ENCODE peak calls at places on chromosomes 4 and X, in eight cellular contexts. U, N, C, P, Y, O, M and R are unnamed samples.

GRCh38 chrX:47218920-47219815 is 687 bp downstream of the CDK16 start:
- DNase-seq in U (no peak), N (no peak), C (no peak), P (peak), Y (no peak), O (peak), M (no peak), R (peak)

GRCh38 chr4:38313175-38313574 is 350.8 kb upstream of the KLF3 start:
- DNase-seq in U (no peak), N (no peak), C (no peak), P (no peak), Y (no peak), O (no peak), M (no peak), R (no peak)

GRCh38 chr4:147786531-147786930 is 54.6 kb downstream of the ARHGAP10 start:
- DNase-seq in U (no peak), N (no peak), C (no peak), P (no peak), Y (no peak), O (no peak), M (no peak), R (no peak)

GRCh38 chrX:68902706-68903105 is 73.9 kb downstream of the EFNB1 start:
- DNase-seq in U (no peak), N (no peak), C (no peak), P (no peak), Y (no peak), O (no peak), M (no peak), R (no peak)

GRCh38 chr4:163332526-163333405 is at the start of gene NPY1R:
- DNase-seq in U (no peak), N (peak), C (peak), P (peak), Y (no peak), O (peak), M (peak), R (no peak)

GRCh38 chr4:184684491-184685189 is 35.1 kb downstream of the PRIMPOL start:
- DNase-seq in U (no peak), N (no peak), C (no peak), P (no peak), Y (peak), O (no peak), M (no peak), R (no peak)

GRCh38 chr4:22764183-22764582 is 71.4 kb downstream of the GBA3 start:
- DNase-seq in U (no peak), N (no peak), C (no peak), P (no peak), Y (no peak), O (no peak), M (no peak), R (no peak)

GRCh38 chr4:2824329-2825183 is 19.1 kb upstream of the ADD1 start:
- DNase-seq in U (no peak), N (no peak), C (no peak), P (no peak), Y (no peak), O (no peak), M (no peak), R (no peak)

GRCh38 chr4:74627516-74627915 is 166.8 kb downstream of the BTC start:
- DNase-seq in U (no peak), N (no peak), C (no peak), P (no peak), Y (no peak), O (no peak), M (no peak), R (no peak)

GRCh38 chr4:8112036-8112576 is 46.5 kb downstream of the ABLIM2 start:
- DNase-seq in U (no peak), N (no peak), C (no peak), P (no peak), Y (no peak), O (no peak), M (no peak), R (no peak)

GRCh38 chr4:151540728-151541437 is 131.9 kb downstream of the FHIP1A start:
- DNase-seq in U (no peak), N (no peak), C (peak), P (no peak), Y (no peak), O (no peak), M (peak), R (no peak)

GRCh38 chr4:176393306-176394013 is 73.7 kb downstream of the SPCS3 start:
- DNase-seq in U (no peak), N (no peak), C (no peak), P (no peak), Y (no peak), O (no peak), M (no peak), R (no peak)

GRCh38 chr4:169070071-169070894 is 60.2 kb upstream of the CBR4 start:
- DNase-seq in U (no peak), N (no peak), C (no peak), P (no peak), Y (no peak), O (no peak), M (peak), R (no peak)

GRCh38 chr4:55733874-55734437 is 85.6 kb upstream of the EXOC1L start:
- DNase-seq in U (no peak), N (no peak), C (no peak), P (no peak), Y (no peak), O (no peak), M (peak), R (no peak)

GRCh38 chr4:164892018-164892417 is 15.0 kb downstream of the APELA start:
- DNase-seq in U (no peak), N (no peak), C (no peak), P (no peak), Y (no peak), O (no peak), M (no peak), R (no peak)